ENCODE peak calls at places on chromosomes 7 and 10, in five cellular contexts. S is brain microvascular endothelial cell; Z is activated T-cell treated with anti-CD3 and anti-CD28 coated beads, Interleukin-2, amount 50 U/mL, for 72 hours; Y is left ventricle myocardium superior; U is activated gamma-delta T cell treated with anti-CD3 and anti-CD28 coated beads, Interleukin-2, amount 50 U/mL, for 16 hours. H is an unnamed sample.

GRCh38 chr10:80199828-80200227 is 5.5 kb downstream of the ANXA11 start:
- DNase-seq in S (peak), Y (no peak), U (no peak), Z (no peak), H (no peak)

GRCh38 chr10:43234471-43235041 is 32.3 kb downstream of the RASGEF1A start:
- DNase-seq in U (no peak), Y (peak), Z (no peak), S (no peak), H (no peak)

GRCh38 chr10:72615985-72616384 is 9.9 kb downstream of the MICU1 start:
- DNase-seq in U (no peak), S (no peak), Z (no peak), Y (no peak), H (no peak)

GRCh38 chr7:135075716-135076115 is 72.2 kb upstream of the TMEM140 start:
- DNase-seq in U (no peak), S (no peak), Y (no peak), Z (no peak), H (no peak)

GRCh38 chr10:122504551-122504950 is 43.2 kb downstream of the HTRA1 start:
- DNase-seq in Y (peak), U (no peak), Z (no peak), S (peak), H (no peak)

GRCh38 chr7:106138776-106139175 is 26.7 kb upstream of the SYPL1 start:
- DNase-seq in U (no peak), Z (no peak), S (no peak), Y (no peak), H (no peak)

GRCh38 chr10:79208251-79208983 is 138.9 kb upstream of the PPIF start:
- DNase-seq in U (no peak), S (no peak), Z (no peak), Y (no peak), H (no peak)

GRCh38 chr10:5775705-5776104 is 37.5 kb downstream of the GDI2 start:
- DNase-seq in Z (peak), Y (peak), U (peak), S (no peak), H (peak)

GRCh38 chr7:43869898-43870240 is 552 bp upstream of the MRPS24 start:
- DNase-seq in S (peak), Y (no peak), U (no peak), Z (peak), H (no peak)

GRCh38 chr10:96288151-96288621 is 16.0 kb upstream of the DNTT start:
- DNase-seq in S (no peak), Y (no peak), Z (no peak), U (no peak), H (no peak)

GRCh38 chr7:95993420-95993819 is 221.1 kb downstream of the DYNC1I1 start:
- DNase-seq in S (no peak), Z (no peak), U (no peak), Y (no peak), H (no peak)

GRCh38 chr10:34148258-34148657 is 666.8 kb downstream of the PARD3 start:
- DNase-seq in Z (no peak), U (no peak), S (no peak), Y (no peak), H (no peak)

GRCh38 chr10:4453276-4453675 is 372.7 kb upstream of the AKR1E2 start:
- DNase-seq in U (no peak), Y (no peak), S (no peak), Z (no peak), H (no peak)

GRCh38 chr7:138934861-138935260 is 46.3 kb downstream of the KIAA1549 start:
- DNase-seq in Z (no peak), Y (no peak), U (no peak), S (peak), H (no peak)

GRCh38 chr10:72107325-72108003 is 19.1 kb upstream of the SPOCK2 start:
- DNase-seq in U (no peak), Y (no peak), S (no peak), Z (peak), H (no peak)

GRCh38 chr7:6242561-6242960 is 29.9 kb downstream of the CYTH3 start:
- DNase-seq in Y (no peak), S (no peak), Z (no peak), U (no peak), H (no peak)

GRCh38 chr10:15290150-15290549 is 80.9 kb downstream of the FAM171A1 start:
- DNase-seq in Z (no peak), Y (no peak), S (no peak), U (no peak), H (no peak)

GRCh38 chr10:98314577-98315284 is 46.7 kb upstream of the LOXL4 start:
- DNase-seq in U (no peak), Y (no peak), S (no peak), Z (no peak), H (no peak)

GRCh38 chr10:68796609-68797008 is 30.7 kb upstream of the STOX1 start:
- DNase-seq in U (no peak), Y (no peak), S (no peak), Z (no peak), H (no peak)

GRCh38 chr7:156492170-156492569 is 148.4 kb upstream of the RNF32 start:
- DNase-seq in S (no peak), Z (no peak), Y (no peak), U (no peak), H (no peak)

GRCh38 chr7:73428697-73429005 is 4.9 kb upstream of the FZD9 start:
- DNase-seq in U (no peak), Y (no peak), Z (no peak), S (no peak), H (no peak)